ENCODE peak calls at places on chromosomes 4 and X, in nine cellular contexts. One of them, this sample, is unnamed.

GRCh38 chrX:134181261-134181660 is 55.7 kb upstream of the CCDC160 start:
- DNase-seq in dorsolateral prefrontal cortex: no peak
- DNase-seq in lung microvascular endothelial cell: no peak
- DNase-seq in NCI-H774: no peak
- DNase-seq in stimulated activated CD4-positive, alpha-beta T cell treated with anti-CD3 and anti-CD28 coated beads, TNF-alpha, amount 100 ng/mL, for 4 hours: no peak
- DNase-seq in cerebellar cortex: no peak
- DNase-seq in IMR-90: no peak
- DNase-seq in MG63: no peak
- DNase-seq in GM10248: no peak
- DNase-seq in this sample: no peak

GRCh38 chrX:150084474-150085229 is 146.4 kb upstream of the EOLA2 start:
- DNase-seq in MG63: peak
- DNase-seq in NCI-H774: no peak
- DNase-seq in cerebellar cortex: no peak
- DNase-seq in dorsolateral prefrontal cortex: no peak
- DNase-seq in stimulated activated CD4-positive, alpha-beta T cell treated with anti-CD3 and anti-CD28 coated beads, TNF-alpha, amount 100 ng/mL, for 4 hours: no peak
- DNase-seq in lung microvascular endothelial cell: peak
- DNase-seq in IMR-90: peak
- DNase-seq in GM10248: no peak
- DNase-seq in this sample: no peak

GRCh38 chr4:14410469-14410868 is 591.8 kb upstream of the CPEB2 start:
- DNase-seq in GM10248: no peak
- DNase-seq in stimulated activated CD4-positive, alpha-beta T cell treated with anti-CD3 and anti-CD28 coated beads, TNF-alpha, amount 100 ng/mL, for 4 hours: no peak
- DNase-seq in dorsolateral prefrontal cortex: no peak
- DNase-seq in cerebellar cortex: no peak
- DNase-seq in lung microvascular endothelial cell: no peak
- DNase-seq in NCI-H774: peak
- DNase-seq in IMR-90: no peak
- DNase-seq in MG63: no peak
- DNase-seq in this sample: no peak

GRCh38 chrX:144219035-144219434 is 335.2 kb downstream of the UBE2NL start:
- DNase-seq in NCI-H774: no peak
- DNase-seq in MG63: no peak
- DNase-seq in IMR-90: no peak
- DNase-seq in GM10248: no peak
- DNase-seq in lung microvascular endothelial cell: no peak
- DNase-seq in stimulated activated CD4-positive, alpha-beta T cell treated with anti-CD3 and anti-CD28 coated beads, TNF-alpha, amount 100 ng/mL, for 4 hours: no peak
- DNase-seq in dorsolateral prefrontal cortex: no peak
- DNase-seq in cerebellar cortex: no peak
- DNase-seq in this sample: no peak

GRCh38 chrX:107167163-107167921 is 38.9 kb downstream of the NUP62CL start:
- DNase-seq in MG63: no peak
- DNase-seq in stimulated activated CD4-positive, alpha-beta T cell treated with anti-CD3 and anti-CD28 coated beads, TNF-alpha, amount 100 ng/mL, for 4 hours: no peak
- DNase-seq in cerebellar cortex: no peak
- DNase-seq in IMR-90: no peak
- DNase-seq in lung microvascular endothelial cell: no peak
- DNase-seq in dorsolateral prefrontal cortex: no peak
- DNase-seq in NCI-H774: no peak
- DNase-seq in GM10248: no peak
- DNase-seq in this sample: no peak

GRCh38 chrX:44873415-44874270 is 655 bp downstream of the KDM6A start:
- DNase-seq in lung microvascular endothelial cell: peak
- DNase-seq in GM10248: peak
- DNase-seq in NCI-H774: peak
- DNase-seq in IMR-90: peak
- DNase-seq in dorsolateral prefrontal cortex: peak
- DNase-seq in MG63: peak
- DNase-seq in stimulated activated CD4-positive, alpha-beta T cell treated with anti-CD3 and anti-CD28 coated beads, TNF-alpha, amount 100 ng/mL, for 4 hours: peak
- DNase-seq in cerebellar cortex: peak
- DNase-seq in this sample: no peak

GRCh38 chrX:13778916-13779315 is 38.0 kb downstream of the GPM6B start:
- DNase-seq in lung microvascular endothelial cell: peak
- DNase-seq in dorsolateral prefrontal cortex: no peak
- DNase-seq in IMR-90: peak
- DNase-seq in cerebellar cortex: no peak
- DNase-seq in GM10248: no peak
- DNase-seq in MG63: peak
- DNase-seq in stimulated activated CD4-positive, alpha-beta T cell treated with anti-CD3 and anti-CD28 coated beads, TNF-alpha, amount 100 ng/mL, for 4 hours: no peak
- DNase-seq in NCI-H774: no peak
- DNase-seq in this sample: no peak

GRCh38 chrX:4179031-4179430 is 465.6 kb upstream of the PRKX start:
- DNase-seq in dorsolateral prefrontal cortex: no peak
- DNase-seq in MG63: no peak
- DNase-seq in NCI-H774: no peak
- DNase-seq in stimulated activated CD4-positive, alpha-beta T cell treated with anti-CD3 and anti-CD28 coated beads, TNF-alpha, amount 100 ng/mL, for 4 hours: no peak
- DNase-seq in IMR-90: no peak
- DNase-seq in cerebellar cortex: no peak
- DNase-seq in lung microvascular endothelial cell: no peak
- DNase-seq in GM10248: no peak
- DNase-seq in this sample: no peak

GRCh38 chrX:72201836-72202536 is 20.4 kb downstream of the PIN4 start:
- DNase-seq in IMR-90: peak
- DNase-seq in lung microvascular endothelial cell: peak
- DNase-seq in dorsolateral prefrontal cortex: no peak
- DNase-seq in GM10248: no peak
- DNase-seq in cerebellar cortex: no peak
- DNase-seq in MG63: peak
- DNase-seq in stimulated activated CD4-positive, alpha-beta T cell treated with anti-CD3 and anti-CD28 coated beads, TNF-alpha, amount 100 ng/mL, for 4 hours: no peak
- DNase-seq in NCI-H774: no peak
- DNase-seq in this sample: no peak

GRCh38 chrX:135382260-135382659 is 39.5 kb upstream of the SMIM10L2A start:
- DNase-seq in IMR-90: no peak
- DNase-seq in MG63: no peak
- DNase-seq in dorsolateral prefrontal cortex: no peak
- DNase-seq in stimulated activated CD4-positive, alpha-beta T cell treated with anti-CD3 and anti-CD28 coated beads, TNF-alpha, amount 100 ng/mL, for 4 hours: no peak
- DNase-seq in NCI-H774: no peak
- DNase-seq in GM10248: no peak
- DNase-seq in lung microvascular endothelial cell: peak
- DNase-seq in cerebellar cortex: no peak
- DNase-seq in this sample: no peak

GRCh38 chr4:54392459-54392858 is 163.4 kb downstream of the PDGFRA start:
- DNase-seq in stimulated activated CD4-positive, alpha-beta T cell treated with anti-CD3 and anti-CD28 coated beads, TNF-alpha, amount 100 ng/mL, for 4 hours: no peak
- DNase-seq in dorsolateral prefrontal cortex: no peak
- DNase-seq in GM10248: no peak
- DNase-seq in MG63: no peak
- DNase-seq in cerebellar cortex: no peak
- DNase-seq in lung microvascular endothelial cell: no peak
- DNase-seq in NCI-H774: no peak
- DNase-seq in IMR-90: no peak
- DNase-seq in this sample: no peak

GRCh38 chr4:78937837-78938236 is 1.4 kb downstream of the PAQR3 start:
- DNase-seq in cerebellar cortex: peak
- DNase-seq in MG63: no peak
- DNase-seq in stimulated activated CD4-positive, alpha-beta T cell treated with anti-CD3 and anti-CD28 coated beads, TNF-alpha, amount 100 ng/mL, for 4 hours: no peak
- DNase-seq in lung microvascular endothelial cell: peak
- DNase-seq in dorsolateral prefrontal cortex: no peak
- DNase-seq in GM10248: no peak
- DNase-seq in NCI-H774: no peak
- DNase-seq in IMR-90: peak
- DNase-seq in this sample: peak

GRCh38 chr4:33709247-33709646 is 2535.1 kb downstream of the ARAP2 start:
- DNase-seq in cerebellar cortex: no peak
- DNase-seq in GM10248: no peak
- DNase-seq in stimulated activated CD4-positive, alpha-beta T cell treated with anti-CD3 and anti-CD28 coated beads, TNF-alpha, amount 100 ng/mL, for 4 hours: no peak
- DNase-seq in IMR-90: peak
- DNase-seq in MG63: peak
- DNase-seq in NCI-H774: no peak
- DNase-seq in dorsolateral prefrontal cortex: no peak
- DNase-seq in lung microvascular endothelial cell: no peak
- DNase-seq in this sample: no peak

GRCh38 chrX:72247206-72247944 is 8.5 kb upstream of the ERCC6L start:
- DNase-seq in cerebellar cortex: no peak
- DNase-seq in stimulated activated CD4-positive, alpha-beta T cell treated with anti-CD3 and anti-CD28 coated beads, TNF-alpha, amount 100 ng/mL, for 4 hours: no peak
- DNase-seq in dorsolateral prefrontal cortex: no peak
- DNase-seq in GM10248: no peak
- DNase-seq in NCI-H774: no peak
- DNase-seq in lung microvascular endothelial cell: no peak
- DNase-seq in IMR-90: peak
- DNase-seq in MG63: no peak
- DNase-seq in this sample: peak

GRCh38 chr4:48483006-48483776 is at the start of gene SLC10A4:
- DNase-seq in MG63: peak
- DNase-seq in dorsolateral prefrontal cortex: no peak
- DNase-seq in stimulated activated CD4-positive, alpha-beta T cell treated with anti-CD3 and anti-CD28 coated beads, TNF-alpha, amount 100 ng/mL, for 4 hours: no peak
- DNase-seq in lung microvascular endothelial cell: peak
- DNase-seq in GM10248: peak
- DNase-seq in cerebellar cortex: no peak
- DNase-seq in NCI-H774: peak
- DNase-seq in IMR-90: no peak
- DNase-seq in this sample: peak

GRCh38 chrX:123835661-123836371 is 24.0 kb upstream of the XIAP start:
- DNase-seq in MG63: peak
- DNase-seq in dorsolateral prefrontal cortex: no peak
- DNase-seq in GM10248: no peak
- DNase-seq in NCI-H774: no peak
- DNase-seq in lung microvascular endothelial cell: no peak
- DNase-seq in stimulated activated CD4-positive, alpha-beta T cell treated with anti-CD3 and anti-CD28 coated beads, TNF-alpha, amount 100 ng/mL, for 4 hours: no peak
- DNase-seq in cerebellar cortex: peak
- DNase-seq in IMR-90: peak
- DNase-seq in this sample: no peak